ENCODE peak calls at places on chromosomes 6 and 20, in seven cellular contexts. V, Z, E, O, T, G and R are unnamed samples.

GRCh38 chr20:62387219-62387913 is 463 bp downstream of the RPS21 start:
- DNase-seq in T (no peak), V (no peak), O (no peak), Z (no peak), G (no peak), E (no peak), R (no peak)

GRCh38 chr6:117389227-117390057 is 36.3 kb downstream of the ROS1 start:
- DNase-seq in T (no peak), E (no peak), Z (no peak), O (peak), V (no peak), G (no peak), R (no peak)

GRCh38 chr6:95593025-95593424 is 15.7 kb downstream of the MANEA start:
- DNase-seq in T (no peak), E (no peak), G (no peak), Z (no peak), V (no peak), O (no peak), R (no peak)

GRCh38 chr6:68307301-68307700 is 327.8 kb upstream of the ADGRB3 start:
- DNase-seq in G (no peak), V (no peak), T (no peak), Z (no peak), O (no peak), E (no peak), R (no peak)

GRCh38 chr6:15131234-15132195 is 114.4 kb upstream of the JARID2 start:
- DNase-seq in E (no peak), T (no peak), V (no peak), O (no peak), G (no peak), Z (no peak), R (no peak)

GRCh38 chr6:82396964-82397761 is 33.5 kb downstream of the TPBG start:
- DNase-seq in E (no peak), V (no peak), T (no peak), G (no peak), O (peak), Z (no peak), R (no peak)

GRCh38 chr6:48736486-48737206 is 625.6 kb upstream of the PTCHD4 start:
- DNase-seq in O (peak), G (no peak), T (no peak), E (no peak), Z (no peak), V (no peak), R (no peak)

GRCh38 chr6:158817298-158818007 is 1.7 kb downstream of the EZR start:
- DNase-seq in G (no peak), V (peak), Z (peak), T (peak), E (no peak), O (no peak), R (no peak)

GRCh38 chr6:47478233-47479155 is 905 bp downstream of the CD2AP start:
- DNase-seq in G (no peak), V (peak), E (no peak), T (peak), Z (no peak), O (peak), R (no peak)

GRCh38 chr6:116229287-116229913 is 24.5 kb downstream of the TSPYL4 start:
- DNase-seq in Z (peak), G (peak), T (peak), E (no peak), V (peak), O (peak), R (no peak)

GRCh38 chr20:16904751-16905150 is 156.6 kb downstream of the OTOR start:
- DNase-seq in E (no peak), Z (no peak), O (no peak), V (no peak), T (peak), G (no peak), R (no peak)

GRCh38 chr6:44535967-44536366 is 148.5 kb downstream of the CDC5L start:
- DNase-seq in E (no peak), Z (no peak), O (no peak), V (no peak), G (no peak), T (no peak), R (no peak)

GRCh38 chr20:46767127-46767761 is 57.8 kb downstream of the SLC2A10 start:
- DNase-seq in T (peak), E (peak), V (no peak), G (no peak), Z (no peak), O (peak), R (peak)

GRCh38 chr6:44980841-44981240 is 347.3 kb upstream of the RUNX2 start:
- DNase-seq in O (no peak), E (no peak), V (no peak), Z (no peak), T (no peak), G (no peak), R (no peak)

GRCh38 chr20:19408971-19409370 is 196.5 kb downstream of the SLC24A3 start:
- DNase-seq in O (no peak), T (no peak), Z (no peak), V (no peak), G (no peak), E (no peak), R (no peak)

GRCh38 chr6:54068694-54069093 is 42.5 kb upstream of the MLIP start:
- DNase-seq in T (no peak), V (no peak), O (no peak), E (no peak), G (no peak), Z (no peak), R (no peak)

GRCh38 chr6:111985202-111985731 is 68.6 kb upstream of the CCN6 start:
- DNase-seq in V (no peak), G (peak), T (no peak), Z (peak), E (no peak), O (peak), R (no peak)

GRCh38 chr6:7196019-7196402 is 88.2 kb downstream of the RREB1 start:
- DNase-seq in T (no peak), G (no peak), E (no peak), Z (no peak), V (no peak), O (no peak), R (no peak)

GRCh38 chr6:40937491-40937890 is 101.5 kb downstream of the UNC5CL start:
- DNase-seq in T (no peak), E (no peak), Z (no peak), G (no peak), O (no peak), V (no peak), R (no peak)

GRCh38 chr6:9699890-9700289 is 715.0 kb downstream of the TFAP2A start:
- DNase-seq in G (no peak), T (no peak), V (no peak), E (no peak), Z (no peak), O (no peak), R (no peak)

GRCh38 chr20:22354647-22355046 is 229.7 kb downstream of the FOXA2 start:
- DNase-seq in Z (no peak), O (no peak), T (no peak), G (no peak), V (no peak), E (no peak), R (no peak)

GRCh38 chr6:165880721-165881120 is 217.7 kb upstream of the PDE10A start:
- DNase-seq in E (no peak), V (no peak), Z (no peak), G (no peak), O (no peak), T (no peak), R (no peak)

GRCh38 chr20:44910690-44911262 is 916 bp downstream of the PABPC1L start:
- DNase-seq in O (no peak), Z (no peak), E (no peak), V (no peak), G (no peak), T (peak), R (no peak)

GRCh38 chr6:1390071-1390804 is 862 bp downstream of the FOXF2 start:
- DNase-seq in E (peak), V (no peak), Z (no peak), T (peak), O (peak), G (no peak), R (no peak)

GRCh38 chr20:21202284-21202683 is 76.4 kb downstream of the KIZ start:
- DNase-seq in G (no peak), Z (no peak), V (no peak), E (no peak), T (no peak), O (peak), R (no peak)

GRCh38 chr20:58002901-58003300 is 225.6 kb downstream of the ANKRD60 start:
- DNase-seq in O (no peak), V (no peak), E (no peak), T (no peak), G (no peak), Z (no peak), R (no peak)

GRCh38 chr6:138844203-138844602 is 48.3 kb downstream of the ECT2L start:
- DNase-seq in O (peak), G (peak), E (no peak), T (peak), Z (peak), V (peak), R (no peak)

GRCh38 chr6:146472918-146473317 is 70.7 kb upstream of the RAB32 start:
- DNase-seq in Z (no peak), O (no peak), E (no peak), V (no peak), T (no peak), G (no peak), R (no peak)

GRCh38 chr20:6381887-6382286 is 259.1 kb upstream of the FERMT1 start:
- DNase-seq in Z (no peak), O (peak), T (peak), E (no peak), G (no peak), V (no peak), R (no peak)

GRCh38 chr6:33964387-33964786 is 160.6 kb upstream of the MLN start:
- DNase-seq in E (no peak), O (no peak), V (no peak), G (no peak), Z (no peak), T (no peak), R (no peak)

GRCh38 chr6:31610891-31611425 is 4.1 kb upstream of the AIF1 start:
- DNase-seq in O (no peak), T (no peak), V (no peak), E (no peak), Z (no peak), G (no peak), R (no peak)

GRCh38 chr20:2169456-2170088 is 67.9 kb downstream of the STK35 start:
- DNase-seq in O (no peak), Z (no peak), E (no peak), V (no peak), T (no peak), G (no peak), R (no peak)

GRCh38 chr6:32475392-32476206 is 35.9 kb downstream of the HLA-DRA start:
- DNase-seq in Z (no peak), E (no peak), T (no peak), O (no peak), G (no peak), V (no peak), R (no peak)

GRCh38 chr6:62150048-62150663 is 135.9 kb downstream of the KHDRBS2 start:
- DNase-seq in G (no peak), O (peak), V (no peak), T (peak), Z (no peak), E (peak), R (peak)

GRCh38 chr6:109036588-109037320 is 57.9 kb downstream of the SESN1 start:
- DNase-seq in Z (no peak), V (no peak), O (no peak), T (no peak), E (no peak), G (no peak), R (no peak)

GRCh38 chr20:58466309-58466708 is 48.9 kb downstream of the APCDD1L start:
- DNase-seq in Z (no peak), G (no peak), T (no peak), V (no peak), O (no peak), E (no peak), R (no peak)

GRCh38 chr6:144033816-144034540 is 25.9 kb upstream of the PLAGL1 start:
- DNase-seq in T (peak), O (peak), G (no peak), V (no peak), E (no peak), Z (no peak), R (no peak)

GRCh38 chr20:39112196-39112743 is 150.1 kb downstream of the DHX35 start:
- DNase-seq in Z (peak), V (no peak), T (peak), E (peak), G (no peak), O (peak), R (peak)
- TF ChIP-seq CTCF in Z (no peak), V (peak), T (peak), E (no peak), G (no peak), O (peak), R (peak)

GRCh38 chr6:38720295-38720694 is 5.2 kb downstream of the DNAH8 start:
- DNase-seq in V (no peak), E (no peak), Z (no peak), G (no peak), O (peak), T (peak), R (no peak)
- TF ChIP-seq CTCF in V (no peak), E (no peak), Z (no peak), G (no peak), O (peak), T (peak), R (no peak)

DNA sequence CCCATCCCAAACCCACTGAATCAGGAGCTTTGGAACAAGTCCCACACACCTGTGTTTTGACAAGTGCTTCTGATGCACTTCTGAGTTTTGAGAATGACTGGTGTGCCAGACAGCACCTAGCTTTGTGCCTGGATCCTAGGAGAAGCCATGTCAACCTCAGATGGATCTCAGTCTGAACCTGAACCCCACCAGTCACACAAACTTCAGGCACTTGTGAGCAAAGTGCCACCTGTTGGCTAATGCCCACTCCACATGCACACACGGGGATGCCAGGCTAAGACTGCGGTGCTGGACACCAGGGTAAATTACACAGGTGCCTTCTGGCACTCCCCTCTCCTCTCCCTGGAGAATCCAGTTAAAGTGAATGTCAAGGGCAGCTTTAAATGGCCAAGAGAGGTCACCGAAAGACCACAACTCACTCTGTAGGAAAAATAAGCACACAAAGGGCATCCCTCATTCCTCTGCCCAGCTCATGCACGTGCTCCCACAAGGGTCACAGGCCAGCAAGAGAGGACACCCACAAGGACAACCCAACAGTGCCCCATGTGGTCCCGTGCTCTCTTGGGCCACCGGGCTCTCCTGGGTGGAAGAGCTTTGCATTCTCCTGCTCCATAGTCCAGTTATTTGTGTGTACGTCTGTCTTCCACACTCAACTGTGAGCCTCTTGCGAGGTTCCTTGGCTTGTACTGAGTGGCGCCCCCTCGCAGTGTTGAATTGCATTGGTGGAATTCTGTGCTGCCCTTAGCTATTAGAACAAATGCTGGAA is 45.6 kb downstream of the TAF8 start:
- DNase-seq in O (no peak), E (no peak), Z (no peak), V (no peak), G (no peak), T (peak), R (no peak)
- TF ChIP-seq CTCF in O (peak), E (no peak), Z (no peak), V (no peak), G (no peak), T (peak), R (no peak)

DNA sequence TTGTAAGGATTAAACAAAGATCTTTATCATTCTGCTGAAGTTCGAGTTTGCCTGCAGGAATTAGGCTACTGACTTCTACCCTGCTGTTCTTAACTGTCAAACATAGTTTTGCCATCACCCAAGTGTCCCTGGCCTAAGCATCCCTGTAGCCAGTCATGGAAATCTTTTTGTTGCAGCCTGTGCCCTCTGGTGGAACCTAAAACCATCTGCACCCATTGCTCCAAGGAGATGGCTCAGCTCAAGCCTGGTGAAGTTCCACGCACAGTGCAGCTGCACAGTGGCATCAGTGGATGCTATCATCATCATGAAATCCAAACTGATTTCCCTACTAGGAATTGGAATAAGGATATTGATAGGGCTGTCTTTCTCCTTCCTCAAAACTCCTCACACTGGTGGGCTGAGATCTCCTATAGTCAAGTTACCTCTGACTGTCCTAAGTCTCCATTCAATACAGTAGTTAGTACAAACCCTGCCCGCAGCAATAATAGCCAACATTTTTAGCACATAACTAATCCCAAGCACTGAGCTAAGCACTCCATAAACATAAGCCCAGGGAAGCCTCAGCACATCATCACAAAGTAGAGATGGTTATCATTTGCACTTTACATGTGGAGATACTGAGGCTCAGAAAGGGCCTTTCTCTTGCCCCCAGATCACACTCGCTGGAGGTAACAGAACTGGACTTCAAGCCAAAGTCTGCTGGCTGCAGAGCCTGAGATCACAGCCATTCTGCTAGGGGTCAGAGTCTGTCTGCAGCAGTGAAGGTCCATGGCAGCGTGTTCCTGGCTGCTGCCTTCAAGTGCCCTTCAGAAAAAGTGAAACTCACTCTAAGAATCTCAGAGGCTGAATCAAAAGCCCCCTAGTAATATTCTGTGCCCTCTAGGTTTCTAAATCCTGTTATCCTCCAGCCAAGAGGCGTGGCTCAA is 77.2 kb upstream of the MC3R start:
- DNase-seq in G (no peak), T (peak), V (no peak), E (no peak), Z (peak), O (no peak), R (no peak)
- TF ChIP-seq CTCF in G (no peak), T (peak), V (peak), E (no peak), Z (no peak), O (no peak), R (no peak)

GRCh38 chr6:124967444-124967843 is 5.2 kb downstream of the RNF217 start:
- DNase-seq in E (no peak), T (no peak), O (no peak), G (no peak), V (no peak), Z (no peak), R (no peak)
- TF ChIP-seq CTCF in E (no peak), T (no peak), O (no peak), G (no peak), V (no peak), Z (no peak), R (no peak)

GRCh38 chr20:12967932-12968331 is 40.8 kb upstream of the SPTLC3 start:
- DNase-seq in T (no peak), O (no peak), E (no peak), Z (no peak), V (no peak), G (no peak), R (no peak)
- TF ChIP-seq CTCF in T (no peak), O (no peak), E (no peak), Z (no peak), V (no peak), G (no peak), R (no peak)

GRCh38 chr6:18138906-18139305 is 16.0 kb downstream of the TPMT start:
- DNase-seq in Z (no peak), O (no peak), E (no peak), T (no peak), V (no peak), G (no peak), R (no peak)
- TF ChIP-seq CTCF in Z (no peak), O (no peak), E (no peak), T (peak), V (no peak), G (no peak), R (no peak)

GRCh38 chr20:51767867-51768758 is at the start of gene ATP9A:
- DNase-seq in V (peak), O (peak), Z (peak), G (no peak), T (peak), E (peak), R (no peak)
- TF ChIP-seq CTCF in V (no peak), O (no peak), Z (no peak), G (no peak), T (no peak), E (no peak), R (no peak)